ENCODE peak calls at places on chromosomes 12 and 14, in four cellular contexts. W is cardiac muscle cell, P is mammary epithelial cell, B is HCT116. F is an unnamed sample.

GRCh38 chr12:4037747-4038312 is 164.6 kb upstream of the PARP11 start:
- DNase-seq in B (no peak), W (peak), P (peak), F (no peak)

GRCh38 chr14:22887260-22887989 is 4.4 kb downstream of the REM2 start:
- DNase-seq in W (peak), P (peak), B (peak), F (no peak)

GRCh38 chr14:49687942-49688700 is at the start of gene POLE2:
- DNase-seq in B (peak), W (peak), P (peak), F (peak)

GRCh38 chr12:51246254-51246853 is 7.7 kb downstream of the DAZAP2 start:
- DNase-seq in B (no peak), W (peak), P (no peak), F (no peak)

GRCh38 chr12:19036673-19037357 is 92.7 kb upstream of the PLEKHA5 start:
- DNase-seq in P (no peak), W (peak), B (no peak), F (no peak)

GRCh38 chr14:31228533-31228932 is 20.9 kb upstream of the HECTD1 start:
- DNase-seq in P (peak), W (peak), B (no peak), F (no peak)

GRCh38 chr14:48261436-48261835 is 586.0 kb upstream of the MDGA2 start:
- DNase-seq in W (no peak), P (no peak), B (no peak), F (no peak)

GRCh38 chr12:112005419-112006395 is 7.3 kb downstream of the TMEM116 start:
- DNase-seq in W (peak), B (peak), P (peak), F (no peak)

GRCh38 chr12:68368332-68368731 is 36.2 kb upstream of the MDM1 start:
- DNase-seq in W (peak), B (no peak), P (no peak), F (no peak)

GRCh38 chr12:92719674-92720073 is 16.9 kb downstream of the PLEKHG7 start:
- DNase-seq in W (peak), B (no peak), P (no peak), F (no peak)

GRCh38 chr12:89492883-89493282 is 31.7 kb downstream of the GALNT4 start:
- DNase-seq in P (no peak), B (no peak), W (no peak), F (no peak)

GRCh38 chr12:53365245-53365904 is 14.6 kb upstream of the SP1 start:
- DNase-seq in B (no peak), P (no peak), W (peak), F (no peak)

GRCh38 chr12:132998742-132999141 is 12.6 kb downstream of the ZNF26 start:
- DNase-seq in B (no peak), W (no peak), P (no peak), F (no peak)

GRCh38 chr14:100051103-100051502 is 14.1 kb upstream of the EVL start:
- DNase-seq in P (no peak), B (no peak), W (no peak), F (no peak)

GRCh38 chr12:128813392-128813791 is 10.4 kb downstream of the SLC15A4 start:
- DNase-seq in B (no peak), P (no peak), W (no peak), F (no peak)

GRCh38 chr14:30573203-30573814 is 14.4 kb downstream of the G2E3 start:
- DNase-seq in W (peak), P (peak), B (no peak), F (no peak)

GRCh38 chr12:29569392-29569791 is 71.9 kb upstream of the OVCH1 start:
- DNase-seq in B (no peak), P (no peak), W (no peak), F (no peak)

GRCh38 chr12:3279832-3280231 is 202.7 kb downstream of the TSPAN9 start:
- DNase-seq in W (no peak), P (no peak), B (no peak), F (no peak)

GRCh38 chr12:126518596-126519200 is 1453.5 kb downstream of the AACS start:
- DNase-seq in W (peak), B (no peak), P (no peak), F (no peak)

GRCh38 chr12:49301759-49302158 is 6.8 kb downstream of the PRPH start:
- DNase-seq in P (no peak), B (no peak), W (no peak), F (no peak)

GRCh38 chr14:52283099-52283498 is 15.6 kb downstream of the PTGDR start:
- DNase-seq in P (no peak), W (no peak), B (no peak), F (no peak)

GRCh38 chr14:104142136-104143041 is 4.0 kb downstream of the KIF26A start:
- DNase-seq in W (no peak), P (no peak), B (no peak), F (no peak)

GRCh38 chr12:112126916-112127315 is 1.6 kb downstream of the TRAFD1 start:
- DNase-seq in P (no peak), W (no peak), B (no peak), F (no peak)

GRCh38 chr14:44404021-44404420 is 103.1 kb downstream of the FSCB start:
- DNase-seq in B (no peak), P (peak), W (peak), F (no peak)

GRCh38 chr12:113808095-113808951 is 157.8 kb downstream of the RBM19 start:
- DNase-seq in B (no peak), P (no peak), W (no peak), F (no peak)

GRCh38 chr14:30656190-30656632 is 34.1 kb downstream of the SCFD1 start:
- DNase-seq in B (peak), W (peak), P (peak), F (no peak)

GRCh38 chr12:21527451-21528180 is 1.5 kb downstream of the SPX start:
- DNase-seq in P (peak), B (no peak), W (peak), F (peak)

GRCh38 chr14:104592785-104593184 is 11.8 kb downstream of the TMEM179 start:
- DNase-seq in B (no peak), P (no peak), W (no peak), F (no peak)

GRCh38 chr12:132143328-132144071 is 619 bp downstream of the DDX51 start:
- DNase-seq in W (no peak), B (no peak), P (no peak), F (no peak)

GRCh38 chr12:2429032-2429431 is 365.7 kb upstream of the FKBP4 start:
- DNase-seq in B (no peak), P (no peak), W (no peak), F (no peak)

GRCh38 chr12:66092559-66093269 is 37.8 kb downstream of the LLPH start:
- DNase-seq in P (peak), W (peak), B (no peak), F (no peak)

GRCh38 chr12:29158364-29158763 is 9.3 kb downstream of the FAR2 start:
- DNase-seq in B (no peak), W (no peak), P (no peak), F (no peak)

GRCh38 chr12:98416845-98417244 is 98.5 kb upstream of the TMPO start:
- DNase-seq in P (peak), B (no peak), W (peak), F (no peak)

GRCh38 chr12:65822732-65823480 is 1.4 kb upstream of the HMGA2 start:
- DNase-seq in P (peak), W (peak), B (peak), F (peak)

GRCh38 chr14:88233915-88234314 is 89.2 kb downstream of the KCNK10 start:
- DNase-seq in W (peak), P (no peak), B (peak), F (no peak)

GRCh38 chr14:106174206-106174605 is 647.8 kb downstream of the TMEM121 start:
- DNase-seq in B (no peak), P (no peak), W (no peak), F (no peak)

GRCh38 chr12:92295523-92295922 is 149.9 kb upstream of the BTG1 start:
- DNase-seq in W (peak), P (no peak), B (no peak), F (no peak)

GRCh38 chr14:99672506-99673327 is 11.4 kb upstream of the CYP46A1 start:
- DNase-seq in P (no peak), B (no peak), W (no peak), F (no peak)

DNA sequence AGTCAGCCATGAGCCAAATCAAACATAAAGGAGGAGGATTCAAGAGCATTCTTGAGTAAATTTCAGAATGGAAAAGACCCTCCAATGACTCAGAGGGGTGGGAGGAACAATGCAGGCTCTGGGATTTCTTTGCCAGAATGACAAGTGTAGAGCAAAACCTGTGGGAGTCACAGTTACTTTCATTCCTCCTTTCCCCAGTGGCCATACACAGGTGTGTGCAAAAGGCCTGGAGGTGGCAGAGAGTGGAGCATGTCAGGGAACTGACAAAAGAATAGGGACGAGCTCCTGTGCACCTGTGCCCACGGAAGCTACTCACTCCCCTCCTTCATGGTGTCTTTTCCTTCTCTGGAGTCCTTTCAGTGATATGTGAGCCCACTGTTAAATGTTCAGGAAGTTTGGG is 9.4 kb upstream of the CIPC start:
- DNase-seq in P (no peak), B (no peak), W (no peak), F (no peak)
- TF ChIP-seq CTCF in P (no peak), B (no peak), W (no peak), F (no peak)

GRCh38 chr14:74503256-74503972 is 9.8 kb downstream of the ISCA2 start:
- DNase-seq in W (no peak), P (no peak), B (no peak), F (peak)

GRCh38 chr14:74502236-74503019 is 8.9 kb downstream of the ISCA2 start:
- DNase-seq in W (peak), B (no peak), P (peak), F (no peak)

GRCh38 chr14:74500417-74501134 is 7.0 kb downstream of the ISCA2 start:
- DNase-seq in P (no peak), B (no peak), W (no peak), F (no peak)

GRCh38 chr14:74501691-74502090 is 8.1 kb downstream of the ISCA2 start:
- DNase-seq in B (no peak), W (no peak), P (no peak), F (no peak)

DNA sequence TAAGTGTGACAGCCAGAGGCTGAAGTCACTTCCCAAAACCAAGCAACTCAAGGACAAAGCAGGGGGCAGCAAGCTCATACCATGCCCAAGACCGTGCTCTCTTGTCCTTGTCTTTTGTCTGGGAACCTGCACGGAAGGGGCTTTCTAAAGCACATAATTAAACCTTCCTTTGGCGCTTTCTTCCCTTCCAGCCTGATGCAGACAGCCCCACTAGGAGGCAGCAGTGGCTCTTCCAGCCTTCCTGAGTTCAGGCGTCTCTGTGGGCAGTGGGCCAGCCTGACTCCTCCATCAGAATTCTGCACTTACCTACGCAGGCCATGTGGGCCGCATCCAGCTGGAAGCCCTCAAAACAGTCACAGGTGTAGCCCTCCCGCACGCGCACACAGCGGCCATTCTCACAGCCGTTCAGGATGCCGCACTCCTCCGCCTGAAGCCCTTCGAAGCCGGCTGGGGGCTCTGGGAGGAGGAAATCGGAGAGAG is 7.6 kb downstream of the ISCA2 start:
- DNase-seq in P (peak), W (peak), B (no peak), F (peak)
- TF ChIP-seq CTCF in P (peak), W (peak), B (peak), F (peak)

GRCh38 chr14:60002819-60003492 is 83.0 kb downstream of the LRRC9 start:
- DNase-seq in W (no peak), P (no peak), B (no peak), F (no peak)

GRCh38 chr14:60003991-60004390 is 84.0 kb downstream of the LRRC9 start:
- DNase-seq in B (no peak), P (no peak), W (no peak), F (no peak)

DNA sequence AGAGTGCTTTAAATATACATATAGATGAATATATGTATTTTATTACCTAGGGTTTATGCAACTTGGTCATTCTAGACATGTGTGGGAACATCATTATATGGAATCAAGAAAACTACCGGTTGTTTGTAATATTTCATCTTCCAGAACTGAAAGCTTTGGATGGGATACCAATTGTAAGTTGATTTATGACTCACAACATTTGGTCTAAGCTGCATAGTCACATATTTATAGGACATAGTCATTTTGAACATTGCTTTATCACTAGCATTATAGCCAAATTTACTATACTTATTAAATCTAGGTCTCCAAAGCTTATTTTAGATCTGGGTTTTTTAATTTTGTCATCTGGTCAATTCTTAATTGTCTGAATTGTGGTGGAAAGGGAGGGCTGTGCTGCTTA is 83.7 kb upstream of the PCNX4 start:
- DNase-seq in P (no peak), B (no peak), W (no peak), F (no peak)
- TF ChIP-seq CTCF in P (no peak), B (no peak), W (no peak), F (no peak)

GRCh38 chr12:56908136-56908535 is 26.1 kb downstream of the SDR9C7 start:
- DNase-seq in B (no peak), P (no peak), W (no peak), F (no peak)

GRCh38 chr12:56900583-56900982 is 33.6 kb downstream of the SDR9C7 start:
- DNase-seq in P (peak), B (peak), W (peak), F (no peak)

GRCh38 chr12:56903374-56903773 is 30.8 kb downstream of the SDR9C7 start:
- DNase-seq in W (no peak), P (no peak), B (no peak), F (no peak)

GRCh38 chr12:56905852-56906251 is 28.4 kb downstream of the SDR9C7 start:
- DNase-seq in P (no peak), B (no peak), W (no peak), F (no peak)
- TF ChIP-seq CTCF in P (no peak), B (no peak), W (no peak), F (no peak)

F was measured in osteocyte.